ENCODE peak calls at places on chromosomes 13 and 19, in six cellular contexts. H, P, U, F, N and B are unnamed samples.

GRCh38 chr13:25902946-25903345 is 148.9 kb downstream of the SHISA2 start:
- DNase-seq in P (no peak), F (no peak), N (no peak), U (no peak), H (no peak), B (no peak)

GRCh38 chr13:59689057-59689456 is 474.7 kb downstream of the DIAPH3 start:
- DNase-seq in F (no peak), U (no peak), H (no peak), N (no peak), P (no peak), B (no peak)

GRCh38 chr19:16645140-16645539 is 14.8 kb downstream of the SMIM7 start:
- DNase-seq in P (no peak), F (no peak), U (no peak), H (no peak), N (no peak), B (no peak)

GRCh38 chr13:44050450-44051063 is 170.9 kb downstream of the LACC1 start:
- DNase-seq in F (no peak), P (peak; percentile 27), N (peak; percentile 56), H (peak; percentile 58), U (no peak), B (peak; percentile 4)

GRCh38 chr19:45668342-45668871 is 386 bp downstream of the GIPR start:
- DNase-seq in U (no peak), P (no peak), N (no peak), F (no peak), H (no peak), B (no peak)

GRCh38 chr19:2180881-2181617 is 17.3 kb downstream of the DOT1L start:
- DNase-seq in U (no peak), H (no peak), N (no peak), P (no peak), F (no peak), B (no peak)

GRCh38 chr19:4372630-4373367 is 27.5 kb downstream of the SH3GL1 start:
- DNase-seq in F (no peak), N (no peak), U (no peak), P (no peak), H (no peak), B (no peak)

GRCh38 chr19:41521860-41522555 is 54.0 kb upstream of the CEACAM21 start:
- DNase-seq in N (peak; percentile 2), H (no peak), U (no peak), F (no peak), P (no peak), B (peak; percentile 21)

GRCh38 chr19:45045671-45046353 is 7.0 kb downstream of the CLASRP start:
- DNase-seq in P (no peak), N (peak; percentile 2), U (no peak), H (no peak), F (no peak), B (no peak)

GRCh38 chr19:50718255-50719118 is 1.1 kb downstream of the SHANK1 start:
- DNase-seq in F (no peak), N (no peak), U (no peak), P (no peak), H (no peak), B (no peak)

GRCh38 chr13:106105153-106105552 is 430.3 kb downstream of the EFNB2 start:
- DNase-seq in P (peak; percentile 45), F (no peak), U (no peak), H (peak; percentile 57), N (no peak), B (no peak)

DNA sequence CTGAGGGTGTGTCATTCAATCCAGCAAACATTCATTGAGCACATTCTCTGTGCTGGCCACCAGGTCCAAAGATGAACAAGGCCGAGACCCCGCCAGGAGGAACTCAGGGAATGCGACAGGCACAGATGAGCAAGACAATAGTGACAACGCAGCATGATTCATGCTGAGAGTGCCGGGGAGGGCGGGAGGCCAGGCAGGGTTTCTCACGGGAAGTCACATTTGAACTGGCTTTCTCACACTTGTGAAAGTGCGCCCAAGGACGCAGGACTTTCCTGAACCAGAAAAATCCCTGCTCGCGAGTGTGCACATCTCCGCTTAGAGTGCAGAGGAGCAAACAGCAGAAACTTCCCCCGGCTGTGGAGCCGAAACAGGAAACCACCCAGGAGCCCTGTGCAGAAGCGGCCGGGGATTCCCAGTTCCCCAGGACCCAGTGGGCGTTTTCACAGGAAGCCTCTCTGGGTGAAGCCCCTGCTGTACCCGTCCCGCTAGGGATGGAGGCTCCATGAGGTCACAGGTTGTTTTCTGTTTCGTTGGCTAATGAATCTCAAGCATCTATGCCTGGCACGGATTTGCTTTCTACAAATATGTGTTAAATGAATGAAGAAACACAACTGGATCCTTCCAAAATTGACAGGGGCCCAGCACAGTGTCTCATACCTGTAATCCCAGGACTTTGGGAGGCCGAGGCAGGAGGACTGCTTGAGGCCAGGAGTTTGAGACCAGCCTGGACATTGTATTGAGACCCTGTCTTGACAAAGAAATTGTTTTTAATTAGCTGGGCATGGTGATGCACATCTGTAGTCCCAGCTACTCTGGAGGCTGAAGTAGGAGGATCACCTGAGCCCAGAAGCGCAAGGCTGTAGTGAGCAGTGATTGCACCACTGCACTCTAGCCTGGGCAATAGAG is 68.4 kb upstream of the TM9SF2 start:
- DNase-seq in H (peak; percentile 80), N (peak; percentile 21), F (no peak), U (no peak), P (peak; percentile 78), B (no peak)
- TF ChIP-seq CTCF in H (no peak), N (no peak), F (no peak), U (no peak), P (no peak), B (no peak)

GRCh38 chr19:5666921-5667610 is 13.2 kb downstream of the MICOS13 start:
- DNase-seq in U (no peak), P (no peak), N (no peak), H (no peak), F (no peak), B (no peak)

GRCh38 chr19:5663904-5664303 is 16.4 kb downstream of the MICOS13 start:
- DNase-seq in F (no peak), N (no peak), U (no peak), H (no peak), P (no peak), B (no peak)

GRCh38 chr19:5667751-5668271 is 12.5 kb downstream of the MICOS13 start:
- DNase-seq in N (no peak), U (no peak), P (no peak), F (no peak), H (no peak), B (no peak)

GRCh38 chr19:5664515-5664914 is 15.8 kb downstream of the MICOS13 start:
- DNase-seq in N (no peak), P (no peak), H (no peak), F (no peak), U (no peak), B (no peak)

GRCh38 chr19:5665781-5666513 is 14.4 kb downstream of the MICOS13 start:
- DNase-seq in N (no peak), H (peak; percentile 86), P (peak; percentile 52), U (no peak), F (no peak), B (no peak)
- TF ChIP-seq CTCF in N (peak; percentile 15), H (peak; percentile 43), P (peak; percentile 33), U (no peak), F (no peak), B (no peak)

GRCh38 chr13:52599853-52600603 is 42.2 kb upstream of the HNRNPA1L2 start:
- DNase-seq in N (peak; percentile 42), U (no peak), H (peak; percentile 21), F (no peak), P (peak; percentile 6), B (no peak)
- TF ChIP-seq CTCF in N (no peak), U (no peak), H (no peak), F (peak; percentile 31), P (no peak), B (no peak)

GRCh38 chr13:70310720-70311119 is 202.5 kb upstream of the KLHL1 start:
- DNase-seq in P (no peak), N (peak; percentile 72), F (no peak), H (no peak), U (no peak), B (peak; percentile 8)
- TF ChIP-seq CTCF in P (no peak), N (no peak), F (peak; percentile 73), H (no peak), U (no peak), B (no peak)

GRCh38 chr13:112477070-112477619 is 101.0 kb downstream of the SPACA7 start:
- DNase-seq in N (no peak), U (no peak), P (no peak), H (no peak), F (no peak), B (no peak)
- TF ChIP-seq CTCF in N (no peak), U (no peak), P (no peak), H (no peak), F (no peak), B (no peak)

DNA sequence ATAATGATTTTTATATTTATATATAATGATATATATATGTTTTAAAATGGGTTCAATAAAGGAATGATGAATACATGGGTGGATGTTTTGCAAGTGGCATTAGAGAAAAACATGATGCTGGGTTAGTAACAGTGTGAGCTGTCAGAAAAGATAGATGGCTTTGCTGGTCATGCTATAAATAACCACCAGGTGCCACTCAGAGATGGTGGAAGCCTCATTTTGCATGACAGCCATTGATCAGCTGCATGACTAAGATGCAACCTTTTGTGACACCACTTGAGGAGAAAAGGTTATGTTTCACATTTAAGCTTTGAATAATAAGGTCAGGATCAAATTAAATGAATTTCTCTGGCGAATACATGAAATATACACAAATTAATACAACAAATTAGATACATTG is 737.7 kb downstream of the PCDH9 start:
- DNase-seq in N (peak; percentile 38), P (no peak), H (no peak), U (no peak), F (no peak), B (no peak)
- TF ChIP-seq CTCF in N (no peak), P (no peak), H (no peak), U (no peak), F (peak; percentile 58), B (no peak)